ENCODE peak calls at places on chromosome 2, in seven cellular contexts. B is left ventricle myocardium inferior, W is IMR-90, M is tibial artery, U is pancreas, L is heart right ventricle, F is uterus. A is an unnamed sample.
A peak's percentile ranks its signal among the peaks of the same experiment; 100 is the strongest.

GRCh38 chr2:14633031-14633430 is 514 bp downstream of the LRATD1 start:
- DNase-seq in M (no peak), L (no peak), U (peak; percentile 26), F (no peak), B (no peak), W (no peak), A (no peak)

GRCh38 chr2:240364582-240364960 is 70.9 kb upstream of the GPC1 start:
- DNase-seq in W (no peak), F (no peak), M (no peak), B (peak; percentile 13), U (no peak), L (no peak), A (no peak)

GRCh38 chr2:110748489-110748867 is 16.1 kb downstream of the ACOXL start:
- DNase-seq in W (peak; percentile 11), L (no peak), M (no peak), B (no peak), U (no peak), F (no peak), A (no peak)

GRCh38 chr2:26640331-26640745 is 828 bp downstream of the CIB4 start:
- DNase-seq in B (no peak), F (no peak), U (peak; percentile 26), L (no peak), W (peak; percentile 39), M (peak; percentile 40), A (no peak)

GRCh38 chr2:239378918-239379640 is 21.7 kb downstream of the HDAC4 start:
- DNase-seq in F (no peak), M (no peak), W (no peak), B (no peak), U (no peak), L (no peak), A (no peak)

GRCh38 chr2:16716051-16716450 is 50.4 kb upstream of the CYRIA start:
- DNase-seq in F (no peak), M (no peak), U (no peak), L (no peak), B (no peak), W (no peak), A (no peak)

GRCh38 chr2:239021224-239021623 is 173.3 kb downstream of the TWIST2 start:
- DNase-seq in F (peak; percentile 5), B (no peak), W (no peak), U (no peak), L (no peak), M (peak; percentile 23), A (no peak)

GRCh38 chr2:174117951-174118930 is 130.1 kb downstream of the OLA1 start:
- DNase-seq in U (no peak), W (peak; percentile 89), B (no peak), M (no peak), L (no peak), F (no peak), A (peak; percentile 66)

GRCh38 chr2:184372484-184372883 is 225.8 kb upstream of the ZNF804A start:
- DNase-seq in B (no peak), M (no peak), U (no peak), W (no peak), F (no peak), L (no peak), A (no peak)

GRCh38 chr2:46555646-46556205 is 76.4 kb downstream of the TMEM247 start:
- DNase-seq in M (no peak), U (no peak), W (no peak), L (no peak), B (no peak), F (no peak), A (no peak)

GRCh38 chr2:230658877-230659652 is 53.6 kb upstream of the CAB39 start:
- DNase-seq in W (no peak), F (no peak), L (no peak), B (no peak), M (no peak), U (no peak), A (no peak)

GRCh38 chr2:6694555-6694954 is 171.2 kb downstream of the CMPK2 start:
- DNase-seq in L (peak; percentile 38), W (no peak), B (peak; percentile 33), M (no peak), U (no peak), F (no peak), A (no peak)

GRCh38 chr2:170848587-170848986 is 31.9 kb downstream of the GAD1 start:
- DNase-seq in B (no peak), M (no peak), U (no peak), F (no peak), W (peak; percentile 40), L (no peak), A (no peak)

GRCh38 chr2:66021296-66021695 is 413.6 kb upstream of the MEIS1 start:
- DNase-seq in B (no peak), W (no peak), L (no peak), U (no peak), F (no peak), M (no peak), A (no peak)

GRCh38 chr2:227164745-227165350 is 424 bp downstream of the COL4A3 start:
- DNase-seq in B (no peak), M (no peak), U (no peak), L (no peak), F (no peak), W (no peak), A (no peak)

GRCh38 chr2:232877940-232878511 is 8.0 kb downstream of the SNORC start:
- DNase-seq in B (peak; percentile 4), M (peak; percentile 37), U (no peak), F (no peak), W (no peak), L (no peak), A (no peak)

GRCh38 chr2:112805542-112805941 is 21.2 kb upstream of the IL1A start:
- DNase-seq in F (no peak), U (no peak), M (no peak), W (no peak), B (no peak), L (no peak), A (no peak)

GRCh38 chr2:2183717-2184116 is 147.4 kb downstream of the MYT1L start:
- DNase-seq in W (no peak), L (no peak), B (no peak), M (no peak), U (no peak), F (no peak), A (no peak)

GRCh38 chr2:2182688-2183087 is 148.4 kb downstream of the MYT1L start:
- DNase-seq in W (no peak), M (no peak), L (no peak), U (no peak), B (no peak), F (no peak), A (no peak)

GRCh38 chr2:2181505-2181904 is 149.6 kb downstream of the MYT1L start:
- DNase-seq in U (no peak), B (no peak), F (no peak), L (no peak), M (no peak), W (no peak), A (no peak)

GRCh38 chr2:2184549-2185249 is 146.4 kb downstream of the MYT1L start:
- DNase-seq in L (peak; percentile 7), B (no peak), F (no peak), U (no peak), M (no peak), W (no peak), A (no peak)

DNA sequence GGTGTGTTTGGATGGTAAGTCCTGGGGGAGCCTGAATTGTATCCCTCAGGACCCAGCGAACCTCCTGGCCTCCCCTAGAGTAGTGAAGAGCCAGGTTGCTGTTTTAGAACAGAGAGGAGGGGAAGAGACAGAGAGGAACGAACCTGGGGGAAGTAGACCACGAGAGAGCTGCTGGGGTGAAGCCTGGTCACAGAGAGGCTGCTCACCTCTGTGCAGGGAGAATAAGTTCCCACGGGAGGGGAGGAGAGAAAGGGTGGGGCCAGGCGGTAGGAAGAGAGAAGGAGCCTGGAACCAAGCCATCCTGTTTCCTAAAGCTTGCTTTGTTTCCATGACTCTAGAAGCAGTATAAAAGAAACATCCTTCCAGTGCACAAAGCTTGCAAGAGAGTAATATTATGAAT is 147.9 kb downstream of the MYT1L start:
- DNase-seq in L (no peak), B (no peak), U (no peak), M (no peak), F (no peak), W (no peak), A (no peak)
- H3K27ac ChIP-seq in L (no peak overlapping the region), B (no peak overlapping the region), U (no peak overlapping the region), M (no peak overlapping the region), F (no peak overlapping the region), W (no peak overlapping the region), A (no peak overlapping the region)

GRCh38 chr2:37326285-37326684 is 1.7 kb upstream of the PRKD3 start:
- DNase-seq in W (peak; percentile 86), F (no peak), L (peak; percentile 73), B (no peak), M (peak; percentile 70), U (peak; percentile 33), A (peak; percentile 66)
- H3K4me3 ChIP-seq in W (no peak overlapping the region), F (peak overlapping the region; percentile 16), L (peak overlapping the region; percentile 83), B (peak overlapping the region; percentile 89), M (peak overlapping the region; percentile 82), U (no peak overlapping the region), A (no peak overlapping the region)

GRCh38 chr2:45412754-45413379 is 198.2 kb downstream of the SRBD1 start:
- DNase-seq in W (peak; percentile 27), M (no peak), F (no peak), U (no peak), L (no peak), B (no peak), A (no peak)
- H3K27ac ChIP-seq in W (peak overlapping the region; percentile 46), M (peak overlapping the region; percentile 1), F (peak overlapping the region; percentile 84), U (peak overlapping the region; percentile 20), L (peak overlapping the region; percentile 5), B (peak overlapping the region; percentile 21), A (no peak overlapping the region)

DNA sequence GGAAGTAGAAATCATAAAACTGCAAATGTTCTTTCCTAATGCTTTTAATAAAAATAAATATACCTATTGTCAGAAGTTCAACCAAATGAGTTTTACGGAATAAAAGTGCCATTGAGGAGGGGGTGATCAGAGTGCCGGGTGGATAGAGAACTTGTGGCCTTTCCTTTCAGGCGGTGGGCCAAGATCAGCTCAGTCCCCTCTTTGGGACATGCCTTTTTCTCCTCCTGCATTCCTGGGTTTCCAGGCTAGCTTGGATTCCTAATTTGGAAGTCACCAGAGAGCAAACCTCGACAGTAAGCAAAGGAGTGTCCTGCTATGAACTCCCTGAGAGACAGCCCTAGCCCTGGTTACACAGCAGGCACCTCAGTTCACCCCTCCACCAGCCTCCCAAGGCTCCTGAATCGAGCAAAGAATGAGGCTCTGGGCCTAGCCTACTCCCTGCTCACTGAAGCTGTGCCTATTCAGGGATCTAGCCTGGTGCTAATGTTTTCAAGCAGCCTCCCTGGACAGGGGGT is 66.8 kb upstream of the RMDN2 start:
- DNase-seq in M (peak; percentile 87), W (peak; percentile 77), B (no peak), U (no peak), F (no peak), L (peak; percentile 38), A (peak; percentile 44)
- H3K4me3 ChIP-seq in M (no peak overlapping the region), W (no peak overlapping the region), B (no peak overlapping the region), U (no peak overlapping the region), F (no peak overlapping the region), L (no peak overlapping the region), A (no peak overlapping the region)

A was measured in SJSA1.